ENCODE peak calls at places on chromosomes 16 and 17, in five cellular contexts. One of them, this sample, is unnamed.
A peak's percentile ranks its signal among the peaks of the same experiment; 100 is the strongest.

GRCh38 chr16:30142672-30143346 is 19.8 kb upstream of the MAPK3 start:
- DNase-seq in neural progenitor cell: peak; percentile 46
- DNase-seq in tibial nerve: no peak
- DNase-seq in CD8-positive, alpha-beta memory T cell: peak; percentile 54
- DNase-seq in GM23338: peak; percentile 50
- DNase-seq in this sample: no peak

GRCh38 chr16:27515874-27516353 is 33.8 kb downstream of the GTF3C1 start:
- DNase-seq in GM23338: peak; percentile 72
- DNase-seq in neural progenitor cell: peak; percentile 51
- DNase-seq in tibial nerve: no peak
- DNase-seq in CD8-positive, alpha-beta memory T cell: no peak
- DNase-seq in this sample: peak; percentile 65

GRCh38 chr16:71709231-71709781 is 15.2 kb downstream of the PHLPP2 start:
- DNase-seq in GM23338: no peak
- DNase-seq in neural progenitor cell: no peak
- DNase-seq in tibial nerve: no peak
- DNase-seq in CD8-positive, alpha-beta memory T cell: no peak
- DNase-seq in this sample: no peak

GRCh38 chr17:66272699-66273390 is 29.6 kb upstream of the PRKCA start:
- DNase-seq in neural progenitor cell: no peak
- DNase-seq in tibial nerve: no peak
- DNase-seq in CD8-positive, alpha-beta memory T cell: no peak
- DNase-seq in GM23338: no peak
- DNase-seq in this sample: peak; percentile 97

GRCh38 chr16:48885456-48885855 is 275.5 kb upstream of the N4BP1 start:
- DNase-seq in neural progenitor cell: no peak
- DNase-seq in CD8-positive, alpha-beta memory T cell: no peak
- DNase-seq in GM23338: no peak
- DNase-seq in tibial nerve: no peak
- DNase-seq in this sample: no peak

GRCh38 chr17:5164465-5164864 is 27.2 kb downstream of the ZNF594 start:
- DNase-seq in tibial nerve: no peak
- DNase-seq in GM23338: no peak
- DNase-seq in CD8-positive, alpha-beta memory T cell: no peak
- DNase-seq in neural progenitor cell: no peak
- DNase-seq in this sample: no peak

GRCh38 chr17:4381690-4382671 is 15.5 kb upstream of the UBE2G1 start:
- DNase-seq in GM23338: no peak
- DNase-seq in neural progenitor cell: no peak
- DNase-seq in CD8-positive, alpha-beta memory T cell: no peak
- DNase-seq in tibial nerve: no peak
- DNase-seq in this sample: peak; percentile 7

GRCh38 chr16:86985656-86986030 is 331.5 kb downstream of the C16orf95 start:
- DNase-seq in neural progenitor cell: no peak
- DNase-seq in GM23338: no peak
- DNase-seq in tibial nerve: no peak
- DNase-seq in CD8-positive, alpha-beta memory T cell: no peak
- DNase-seq in this sample: no peak

GRCh38 chr17:652310-652709 is 62.3 kb downstream of the VPS53 start:
- DNase-seq in tibial nerve: peak; percentile 68
- DNase-seq in GM23338: no peak
- DNase-seq in neural progenitor cell: no peak
- DNase-seq in CD8-positive, alpha-beta memory T cell: no peak
- DNase-seq in this sample: no peak

GRCh38 chr17:28741358-28742349 is 2.2 kb upstream of the TRAF4 start:
- DNase-seq in neural progenitor cell: no peak
- DNase-seq in CD8-positive, alpha-beta memory T cell: no peak
- DNase-seq in GM23338: no peak
- DNase-seq in tibial nerve: no peak
- DNase-seq in this sample: no peak

GRCh38 chr17:80997471-80998387 is 6.1 kb downstream of the CHMP6 start:
- DNase-seq in GM23338: no peak
- DNase-seq in tibial nerve: no peak
- DNase-seq in CD8-positive, alpha-beta memory T cell: no peak
- DNase-seq in neural progenitor cell: no peak
- DNase-seq in this sample: peak; percentile 91

GRCh38 chr16:4316732-4317461 is 1.0 kb downstream of the GLIS2 start:
- DNase-seq in GM23338: no peak
- DNase-seq in tibial nerve: no peak
- DNase-seq in neural progenitor cell: no peak
- DNase-seq in CD8-positive, alpha-beta memory T cell: no peak
- DNase-seq in this sample: peak; percentile 42

GRCh38 chr17:57874058-57874419 is 24.2 kb upstream of the MRPS23 start:
- DNase-seq in GM23338: no peak
- DNase-seq in CD8-positive, alpha-beta memory T cell: no peak
- DNase-seq in tibial nerve: no peak
- DNase-seq in neural progenitor cell: no peak
- DNase-seq in this sample: no peak
- H3K4me1 ChIP-seq in GM23338: peaks cover 47% of the 10 kb centered on the region
- H3K4me1 ChIP-seq in CD8-positive, alpha-beta memory T cell: no peaks in the 10 kb centered on the region
- H3K4me1 ChIP-seq in tibial nerve: peaks cover 77% of the 10 kb centered on the region
- H3K4me1 ChIP-seq in neural progenitor cell: peaks cover 27% of the 10 kb centered on the region
- H3K4me1 ChIP-seq in this sample: peaks cover 68% of the 10 kb centered on the region

DNA sequence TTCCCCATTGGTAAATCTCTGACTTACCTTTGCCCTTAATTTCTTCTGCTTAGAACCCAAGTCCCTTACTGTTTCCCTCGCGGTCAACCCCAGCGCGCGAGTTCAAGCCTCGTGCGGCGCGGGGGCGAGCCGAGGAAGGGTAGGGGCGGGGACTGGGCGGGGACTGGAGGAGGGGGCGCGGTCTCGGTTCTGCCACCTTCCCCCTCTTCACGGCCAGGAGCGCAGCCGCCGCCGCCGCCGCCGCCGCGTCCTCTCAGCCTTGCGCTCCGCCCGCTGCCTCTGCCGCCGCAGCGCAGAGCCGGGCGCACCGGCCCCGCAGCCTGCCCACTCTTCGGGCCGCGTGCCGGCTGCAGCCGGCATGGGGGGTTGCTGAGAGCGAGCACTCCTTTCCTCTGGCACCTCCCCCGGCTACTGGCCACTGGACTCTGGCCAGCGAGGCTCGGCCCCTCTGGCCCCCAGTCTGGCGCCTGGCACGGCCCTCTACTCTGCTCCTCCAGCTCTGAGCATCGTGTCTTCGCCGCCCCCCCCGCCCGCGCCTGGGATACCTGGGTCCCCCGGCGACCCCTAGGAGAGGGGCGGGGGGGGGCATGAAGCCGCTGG is at the start of gene RAPGEFL1:
- DNase-seq in CD8-positive, alpha-beta memory T cell: peak; percentile 84
- DNase-seq in GM23338: peak; percentile 87
- DNase-seq in tibial nerve: peak; percentile 58
- DNase-seq in neural progenitor cell: peak; percentile 91
- DNase-seq in this sample: no peak
- H3K4me3 ChIP-seq in CD8-positive, alpha-beta memory T cell: no peak within 1 kb of the TSS
- H3K4me3 ChIP-seq in GM23338: peak within 1 kb of the TSS; percentile 90
- H3K4me3 ChIP-seq in tibial nerve: peak within 1 kb of the TSS; percentile 44
- H3K4me3 ChIP-seq in neural progenitor cell: peak within 1 kb of the TSS; percentile 60
- H3K4me3 ChIP-seq in this sample: no peak within 1 kb of the TSS

GRCh38 chr17:45904886-45905285 is 10.5 kb downstream of the MAPT start:
- DNase-seq in tibial nerve: no peak
- DNase-seq in CD8-positive, alpha-beta memory T cell: no peak
- DNase-seq in neural progenitor cell: peak; percentile 31
- DNase-seq in GM23338: peak; percentile 29
- DNase-seq in this sample: no peak
- H3K27ac ChIP-seq in tibial nerve: no peak overlapping the region
- H3K27ac ChIP-seq in CD8-positive, alpha-beta memory T cell: no peak overlapping the region
- H3K27ac ChIP-seq in neural progenitor cell: no peak overlapping the region
- H3K27ac ChIP-seq in GM23338: no peak overlapping the region
- H3K27ac ChIP-seq in this sample: no peak overlapping the region

GRCh38 chr17:78351449-78352006 is 8.3 kb downstream of the SOCS3 start:
- DNase-seq in neural progenitor cell: peak; percentile 84
- DNase-seq in tibial nerve: peak; percentile 94
- DNase-seq in GM23338: peak; percentile 90
- DNase-seq in CD8-positive, alpha-beta memory T cell: no peak
- DNase-seq in this sample: no peak
- H3K4me1 ChIP-seq in neural progenitor cell: peaks cover 32% of the 10 kb centered on the region
- H3K4me1 ChIP-seq in tibial nerve: peaks cover 77% of the 10 kb centered on the region
- H3K4me1 ChIP-seq in GM23338: peaks cover 40% of the 10 kb centered on the region
- H3K4me1 ChIP-seq in CD8-positive, alpha-beta memory T cell: peaks cover 73% of the 10 kb centered on the region
- H3K4me1 ChIP-seq in this sample: peaks cover 53% of the 10 kb centered on the region

GRCh38 chr17:42179911-42180410 is 981 bp downstream of the KCNH4 start:
- DNase-seq in tibial nerve: no peak
- DNase-seq in GM23338: peak; percentile 91
- DNase-seq in CD8-positive, alpha-beta memory T cell: no peak
- DNase-seq in neural progenitor cell: peak; percentile 90
- DNase-seq in this sample: peak; percentile 33
- H3K4me3 ChIP-seq in tibial nerve: no peak overlapping the region
- H3K4me3 ChIP-seq in GM23338: peak overlapping the region; percentile 84
- H3K4me3 ChIP-seq in CD8-positive, alpha-beta memory T cell: no peak overlapping the region
- H3K4me3 ChIP-seq in neural progenitor cell: peak overlapping the region; percentile 33
- H3K4me3 ChIP-seq in this sample: no peak overlapping the region

DNA sequence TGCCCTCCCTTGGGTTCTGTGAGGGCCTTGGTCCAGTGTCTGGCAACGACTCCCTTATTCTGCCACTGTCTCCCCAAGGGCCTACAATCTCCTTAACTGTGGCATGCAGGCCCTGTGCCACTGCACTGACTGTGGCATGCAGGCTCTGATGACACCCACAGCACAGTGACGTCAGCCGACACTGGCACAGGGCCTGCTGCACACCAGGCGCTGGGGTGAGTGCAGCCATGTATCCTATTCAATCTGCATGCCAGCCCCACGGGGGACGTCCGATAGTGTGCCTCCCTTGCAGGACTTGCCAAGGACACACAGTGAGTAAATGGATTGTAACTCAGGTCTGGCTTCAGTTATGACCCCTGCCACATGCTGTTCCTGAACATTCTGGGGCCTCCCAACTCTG is 39.8 kb upstream of the RASD1 start:
- DNase-seq in GM23338: no peak
- DNase-seq in tibial nerve: no peak
- DNase-seq in neural progenitor cell: no peak
- DNase-seq in CD8-positive, alpha-beta memory T cell: no peak
- DNase-seq in this sample: no peak
- H3K27ac ChIP-seq in GM23338: no peak overlapping the region
- H3K27ac ChIP-seq in tibial nerve: no peak overlapping the region
- H3K27ac ChIP-seq in neural progenitor cell: no peak overlapping the region
- H3K27ac ChIP-seq in CD8-positive, alpha-beta memory T cell: no peak overlapping the region
- H3K27ac ChIP-seq in this sample: no peak overlapping the region

DNA sequence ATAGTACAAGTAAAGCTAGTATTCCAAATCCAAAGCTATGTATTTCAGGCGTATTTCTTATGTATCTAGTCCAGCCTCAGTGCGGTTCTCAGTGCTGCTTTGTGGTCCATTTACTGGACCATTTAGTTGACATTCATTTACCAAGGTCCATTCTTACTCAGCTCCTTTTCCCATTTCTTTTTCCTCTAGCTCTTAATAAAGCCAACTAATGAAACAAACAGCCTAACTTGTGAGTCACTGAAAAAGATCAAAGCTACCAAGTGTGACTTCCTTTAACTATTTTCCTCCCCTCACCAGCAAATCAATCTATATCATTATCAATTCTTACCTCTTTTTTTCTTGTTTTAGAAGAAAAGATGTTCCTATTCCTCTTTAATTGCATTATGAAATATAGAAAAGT is 64.0 kb downstream of the CYB561 start:
- DNase-seq in neural progenitor cell: no peak
- DNase-seq in tibial nerve: no peak
- DNase-seq in CD8-positive, alpha-beta memory T cell: no peak
- DNase-seq in GM23338: no peak
- DNase-seq in this sample: no peak
- H3K4me1 ChIP-seq in neural progenitor cell: no peaks in the 10 kb centered on the region
- H3K4me1 ChIP-seq in tibial nerve: peaks cover 11% of the 10 kb centered on the region
- H3K4me1 ChIP-seq in CD8-positive, alpha-beta memory T cell: no peaks in the 10 kb centered on the region
- H3K4me1 ChIP-seq in GM23338: no peaks in the 10 kb centered on the region
- H3K4me1 ChIP-seq in this sample: peaks cover 5% of the 10 kb centered on the region

GRCh38 chr17:32486091-32486700 is 597 bp upstream of the CDK5R1 start:
- DNase-seq in tibial nerve: no peak
- DNase-seq in neural progenitor cell: peak; percentile 93
- DNase-seq in CD8-positive, alpha-beta memory T cell: peak; percentile 71
- DNase-seq in GM23338: peak; percentile 89
- DNase-seq in this sample: no peak
- H3K4me3 ChIP-seq in tibial nerve: peak overlapping the region; percentile 35
- H3K4me3 ChIP-seq in neural progenitor cell: peak overlapping the region; percentile 50
- H3K4me3 ChIP-seq in CD8-positive, alpha-beta memory T cell: no peak overlapping the region
- H3K4me3 ChIP-seq in GM23338: peak overlapping the region; percentile 59
- H3K4me3 ChIP-seq in this sample: peak overlapping the region; percentile 79

GRCh38 chr16:66405057-66405783 is 21.9 kb upstream of the BEAN1 start:
- DNase-seq in tibial nerve: no peak
- DNase-seq in neural progenitor cell: no peak
- DNase-seq in GM23338: no peak
- DNase-seq in CD8-positive, alpha-beta memory T cell: no peak
- DNase-seq in this sample: peak; percentile 10

GRCh38 chr16:66406534-66407368 is 20.3 kb upstream of the BEAN1 start:
- DNase-seq in neural progenitor cell: peak; percentile 87
- DNase-seq in CD8-positive, alpha-beta memory T cell: peak; percentile 89
- DNase-seq in GM23338: peak; percentile 93
- DNase-seq in tibial nerve: peak; percentile 85
- DNase-seq in this sample: peak; percentile 82

GRCh38 chr16:66409156-66409555 is 17.9 kb upstream of the BEAN1 start:
- DNase-seq in tibial nerve: no peak
- DNase-seq in CD8-positive, alpha-beta memory T cell: no peak
- DNase-seq in neural progenitor cell: no peak
- DNase-seq in GM23338: no peak
- DNase-seq in this sample: peak; percentile 26

GRCh38 chr16:66412182-66412581 is 14.9 kb upstream of the BEAN1 start:
- DNase-seq in GM23338: no peak
- DNase-seq in CD8-positive, alpha-beta memory T cell: no peak
- DNase-seq in neural progenitor cell: no peak
- DNase-seq in tibial nerve: no peak
- DNase-seq in this sample: no peak

GRCh38 chr16:66408181-66409048 is 18.7 kb upstream of the BEAN1 start:
- DNase-seq in neural progenitor cell: no peak
- DNase-seq in CD8-positive, alpha-beta memory T cell: no peak
- DNase-seq in tibial nerve: no peak
- DNase-seq in GM23338: peak; percentile 20
- DNase-seq in this sample: peak; percentile 53
- H3K27ac ChIP-seq in neural progenitor cell: no peak overlapping the region
- H3K27ac ChIP-seq in CD8-positive, alpha-beta memory T cell: no peak overlapping the region
- H3K27ac ChIP-seq in tibial nerve: no peak overlapping the region
- H3K27ac ChIP-seq in GM23338: no peak overlapping the region
- H3K27ac ChIP-seq in this sample: peak overlapping the region; percentile 19

DNA sequence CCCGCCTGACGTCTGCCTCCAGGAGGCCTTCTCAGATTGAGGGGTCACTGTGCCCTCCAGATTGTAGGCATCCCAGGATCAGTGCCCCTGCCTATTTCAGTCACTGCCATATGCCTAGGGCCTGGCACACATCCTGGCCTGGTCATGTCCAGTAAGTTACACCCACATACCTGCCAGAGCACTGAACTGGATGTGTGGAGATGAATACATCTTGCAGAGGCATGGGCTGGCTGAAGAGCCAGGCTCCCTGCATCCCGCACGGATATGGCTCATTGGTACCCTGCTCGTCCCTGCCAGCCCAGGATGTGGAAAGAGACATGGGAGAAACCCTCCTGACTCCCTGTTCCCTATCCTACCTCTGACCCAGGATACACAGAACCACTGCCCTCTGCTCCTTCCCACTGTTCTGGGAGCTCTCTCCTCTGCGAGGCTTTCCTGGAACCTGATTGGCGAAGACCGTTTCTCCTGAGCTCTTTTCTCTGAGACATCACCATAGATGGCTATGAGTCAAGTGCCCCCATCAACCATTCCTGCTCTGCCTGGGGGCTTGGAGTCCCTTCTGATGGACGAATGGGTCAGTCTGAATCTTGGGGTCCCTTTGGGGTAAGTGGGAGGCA is 40.0 kb upstream of the TAC4 start:
- DNase-seq in tibial nerve: no peak
- DNase-seq in neural progenitor cell: no peak
- DNase-seq in GM23338: no peak
- DNase-seq in CD8-positive, alpha-beta memory T cell: no peak
- DNase-seq in this sample: no peak
- H3K4me1 ChIP-seq in tibial nerve: peaks cover 14% of the 10 kb centered on the region
- H3K4me1 ChIP-seq in neural progenitor cell: peaks cover 7% of the 10 kb centered on the region
- H3K4me1 ChIP-seq in GM23338: peaks cover 17% of the 10 kb centered on the region
- H3K4me1 ChIP-seq in CD8-positive, alpha-beta memory T cell: no peaks in the 10 kb centered on the region
- H3K4me1 ChIP-seq in this sample: no peaks in the 10 kb centered on the region

This sample was measured in SJSA1.